ENCODE peak calls at places on chromosome 12, in five cellular contexts. S, V, K, O and L are unnamed samples.

GRCh38 chr12:115403689-115404088 is 719.7 kb upstream of the TBX3 start:
- DNase-seq in S (no peak), V (no peak), K (no peak), O (no peak), L (no peak)

GRCh38 chr12:117202556-117202955 is 12.3 kb upstream of the FBXO21 start:
- DNase-seq in S (no peak), V (no peak), K (no peak), O (no peak), L (no peak)

GRCh38 chr12:96371138-96371786 is 29.0 kb downstream of the CDK17 start:
- DNase-seq in S (no peak), V (no peak), K (no peak), O (no peak), L (no peak)

GRCh38 chr12:89163918-89164317 is 188.4 kb downstream of the DUSP6 start:
- DNase-seq in S (no peak), V (no peak), K (no peak), O (no peak), L (no peak)

GRCh38 chr12:66636771-66637170 is 42.1 kb downstream of the GRIP1 start:
- DNase-seq in S (no peak), V (no peak), K (no peak), O (no peak), L (no peak)

GRCh38 chr12:18323159-18323558 is 61.8 kb downstream of the PIK3C2G start:
- DNase-seq in S (no peak), V (no peak), K (no peak), O (no peak), L (no peak)

GRCh38 chr12:89960607-89961394 is 252.2 kb upstream of the ATP2B1 start:
- DNase-seq in S (no peak), V (peak), K (no peak), O (no peak), L (no peak)

GRCh38 chr12:57775563-57776246 is 3.3 kb downstream of the EEF1AKMT3 start:
- DNase-seq in S (no peak), V (no peak), K (no peak), O (no peak), L (no peak)

GRCh38 chr12:34186492-34186891 is 164.2 kb downstream of the ALG10 start:
- DNase-seq in S (no peak), V (peak), K (no peak), O (no peak), L (no peak)

GRCh38 chr12:64445490-64445889 is 6.4 kb upstream of the TBK1 start:
- DNase-seq in S (no peak), V (no peak), K (no peak), O (no peak), L (no peak)

GRCh38 chr12:1282670-1283361 is 291.8 kb downstream of the ERC1 start:
- DNase-seq in S (no peak), V (no peak), K (no peak), O (no peak), L (no peak)